ENCODE peak calls at places on chromosome 17, in five cellular contexts. T is left ventricle myocardium inferior, H is brain microvascular endothelial cell, M is astrocyte of the cerebellum, L is psoas muscle. U is an unnamed sample.

GRCh38 chr17:57440522-57441269 is 184.4 kb downstream of the MSI2 start:
- DNase-seq in L (peak), M (peak), T (peak), H (peak), U (no peak)

GRCh38 chr17:78573955-78574354 is 3.2 kb downstream of the DNAH17 start:
- DNase-seq in M (no peak), L (peak), T (no peak), H (no peak), U (no peak)

GRCh38 chr17:78057113-78057740 is 71.3 kb downstream of the TMC6 start:
- DNase-seq in H (no peak), T (no peak), M (no peak), L (no peak), U (no peak)

GRCh38 chr17:81573794-81574642 is 21.9 kb upstream of the FAAP100 start:
- DNase-seq in H (no peak), T (no peak), M (no peak), L (no peak), U (no peak)

GRCh38 chr17:8131844-8132441 is 8.0 kb upstream of the HES7 start:
- DNase-seq in L (no peak), H (no peak), M (no peak), T (no peak), U (no peak)

GRCh38 chr17:40181205-40181604 is 3.9 kb downstream of the RAPGEFL1 start:
- DNase-seq in T (no peak), H (no peak), M (no peak), L (no peak), U (no peak)

GRCh38 chr17:21355586-21355985 is 20.6 kb upstream of the KCNJ12 start:
- DNase-seq in M (no peak), L (peak), H (no peak), T (no peak), U (no peak)

GRCh38 chr17:78781339-78782304 is at the start of gene CYTH1:
- DNase-seq in L (peak), T (peak), H (no peak), M (no peak), U (no peak)

GRCh38 chr17:55527520-55528118 is 16.4 kb upstream of the SMIM36 start:
- DNase-seq in T (no peak), M (peak), L (no peak), H (peak), U (peak)

GRCh38 chr17:17748179-17748578 is 66.9 kb downstream of the RAI1 start:
- DNase-seq in T (no peak), M (no peak), H (no peak), L (no peak), U (no peak)
- TF ChIP-seq CTCF in T (no peak), M (peak), H (peak), L (no peak), U (no peak)

GRCh38 chr17:64775701-64776570 is 113.8 kb upstream of the SMURF2 start:
- DNase-seq in T (no peak), L (peak), M (no peak), H (no peak), U (no peak)

GRCh38 chr17:64778367-64779290 is 116.5 kb upstream of the SMURF2 start:
- DNase-seq in M (no peak), T (peak), H (no peak), L (peak), U (no peak)

GRCh38 chr17:64779344-64780095 is 117.4 kb upstream of the SMURF2 start:
- DNase-seq in H (no peak), L (peak), M (no peak), T (no peak), U (no peak)

GRCh38 chr17:64778102-64778366 is 115.9 kb upstream of the SMURF2 start:
- DNase-seq in T (no peak), H (no peak), M (no peak), L (no peak), U (no peak)

GRCh38 chr17:64777413-64778101 is 115.5 kb upstream of the SMURF2 start:
- DNase-seq in M (no peak), L (peak), H (no peak), T (peak), U (no peak)
- H3K4me3 ChIP-seq in M (no peak), L (peak), H (no peak), T (peak), U (no peak)

GRCh38 chr17:48181653-48182052 is 74.1 kb downstream of the SNX11 start:
- DNase-seq in H (peak), T (no peak), M (no peak), L (no peak), U (no peak)
- TF ChIP-seq CTCF in H (peak), T (peak), M (peak), L (peak), U (peak)

DNA sequence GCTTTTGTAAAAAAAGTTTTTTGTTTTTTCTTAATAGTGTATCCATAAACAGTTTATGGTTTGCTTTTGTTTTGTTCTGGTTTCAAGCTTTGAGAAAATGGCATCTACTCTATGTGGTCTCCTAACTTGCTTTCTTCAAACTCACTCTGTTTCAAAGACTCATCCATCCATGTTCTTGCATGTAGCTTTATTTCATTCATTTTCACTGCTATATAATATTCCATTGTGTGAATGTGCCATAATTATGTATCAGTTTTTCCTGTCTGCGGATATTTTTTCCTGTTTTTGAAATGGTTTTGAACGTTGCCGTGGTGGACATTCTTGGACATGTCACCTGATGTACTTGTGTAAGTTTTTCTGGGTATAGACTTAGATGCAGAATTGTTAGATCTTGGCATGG is 39.1 kb downstream of the MGAT5B start:
- DNase-seq in H (no peak), L (no peak), T (no peak), M (no peak), U (no peak)
- H3K4me3 ChIP-seq in H (no peak), L (no peak), T (no peak), M (no peak), U (no peak)

GRCh38 chr17:1563786-1564613 is 1.4 kb upstream of the PITPNA start:
- DNase-seq in L (no peak), H (no peak), T (no peak), M (no peak), U (no peak)
- TF ChIP-seq CTCF in L (no peak), H (no peak), T (no peak), M (no peak), U (no peak)

DNA sequence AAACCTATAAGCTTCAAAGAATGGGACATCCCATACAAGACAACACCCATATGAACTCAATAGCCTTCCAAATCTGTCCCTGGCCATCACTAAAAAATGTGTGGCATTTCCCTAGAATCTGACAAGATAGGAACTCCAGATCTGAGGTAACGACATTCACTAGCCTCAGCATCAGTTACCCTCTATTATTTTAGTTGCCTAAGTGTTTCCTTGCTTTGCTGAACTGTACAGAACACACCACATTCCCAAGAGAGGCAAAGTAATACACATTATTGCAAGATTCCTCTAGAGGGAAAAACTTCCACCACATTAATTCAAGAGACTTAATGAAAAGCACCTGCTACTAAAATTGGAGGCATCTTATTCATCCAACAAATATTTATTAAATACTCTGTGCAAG is 5.0 kb downstream of the LSM12 start:
- DNase-seq in H (no peak), L (no peak), M (no peak), T (no peak), U (no peak)
- H3K4me3 ChIP-seq in H (no peak), L (no peak), M (no peak), T (no peak), U (no peak)

DNA sequence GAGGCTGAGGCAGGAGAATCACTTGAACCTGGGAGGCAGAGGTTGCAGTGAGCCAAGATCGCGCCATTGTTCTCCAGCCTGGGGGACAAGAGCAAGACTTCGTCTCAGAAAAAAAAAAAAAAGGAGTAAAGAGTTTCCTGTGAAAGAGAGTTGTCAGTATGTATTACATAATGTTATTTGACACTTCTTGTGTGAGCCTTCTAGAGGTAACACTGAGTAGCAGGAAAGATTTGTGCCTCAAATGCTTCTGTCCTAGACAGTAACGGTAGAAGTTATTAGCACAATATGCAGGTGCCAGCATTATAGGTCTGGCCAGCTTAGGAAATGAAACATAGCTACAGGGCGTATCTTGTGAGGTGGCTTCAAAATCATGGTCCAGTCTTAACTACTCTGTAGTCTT is 6.2 kb downstream of the RPS6KB1 start:
- DNase-seq in T (no peak), H (no peak), M (peak), L (no peak), U (no peak)
- TF ChIP-seq CTCF in T (peak), H (peak), M (peak), L (no peak), U (no peak)

U was measured in AG09309.